ENCODE peak calls at places on chromosomes 11 and 22, in seven cellular contexts. Y, V, U, K, B, P and A are unnamed samples.

GRCh38 chr11:71282581-71283351 is 30.4 kb upstream of the SHANK2 start:
- DNase-seq in K (no peak), Y (peak), B (peak), P (no peak), V (no peak), U (no peak), A (peak)

GRCh38 chr11:17734418-17734911 is at the start of gene KCNC1:
- DNase-seq in V (peak), P (no peak), B (no peak), Y (no peak), U (peak), K (peak), A (peak)

GRCh38 chr11:128595221-128595620 is 7.9 kb upstream of the ETS1 start:
- DNase-seq in Y (no peak), B (no peak), P (no peak), K (no peak), U (no peak), V (no peak), A (no peak)

GRCh38 chr11:43245471-43245870 is 66.3 kb upstream of the API5 start:
- DNase-seq in U (no peak), B (no peak), V (no peak), P (no peak), Y (no peak), K (no peak), A (no peak)

GRCh38 chr11:122258446-122258994 is 142.5 kb upstream of the BLID start:
- DNase-seq in B (no peak), Y (no peak), V (no peak), K (no peak), U (no peak), P (no peak), A (no peak)

GRCh38 chr11:41320233-41320993 is 139.0 kb downstream of the LRRC4C start:
- DNase-seq in U (no peak), B (no peak), V (no peak), K (no peak), P (no peak), Y (no peak), A (no peak)

GRCh38 chr11:72831521-72832300 is 17.5 kb downstream of the ATG16L2 start:
- DNase-seq in P (no peak), U (peak), Y (peak), V (peak), K (peak), B (peak), A (peak)

GRCh38 chr11:832529-833113 is at the start of gene CD151:
- DNase-seq in Y (no peak), U (peak), K (peak), V (peak), P (no peak), B (no peak), A (peak)

GRCh38 chr11:1333091-1333772 is 23.8 kb upstream of the TOLLIP start:
- DNase-seq in U (no peak), Y (no peak), V (no peak), K (no peak), B (peak), P (no peak), A (no peak)

GRCh38 chr11:61596539-61596938 is 15.7 kb upstream of the SYT7 start:
- DNase-seq in K (no peak), P (no peak), B (no peak), V (no peak), Y (no peak), U (no peak), A (no peak)

GRCh38 chr11:121099885-121100284 is 1.2 kb upstream of the TECTA start:
- DNase-seq in U (no peak), Y (no peak), B (no peak), K (no peak), V (no peak), P (no peak), A (no peak)

GRCh38 chr11:14331476-14332136 is 27.4 kb downstream of the RRAS2 start:
- DNase-seq in B (no peak), P (no peak), U (no peak), K (no peak), Y (no peak), V (no peak), A (no peak)

GRCh38 chr11:5703741-5704536 is 14.3 kb downstream of the TRIM22 start:
- DNase-seq in V (no peak), K (no peak), P (no peak), Y (no peak), B (no peak), U (no peak), A (no peak)

GRCh38 chr22:34122064-34122463 is 201.8 kb upstream of the LARGE1 start:
- DNase-seq in V (no peak), P (no peak), Y (no peak), B (no peak), U (no peak), K (no peak), A (no peak)

GRCh38 chr11:64339754-64340408 is at the start of gene CCDC88B:
- DNase-seq in P (no peak), Y (no peak), K (no peak), U (no peak), B (no peak), V (no peak), A (no peak)

GRCh38 chr11:66238786-66239413 is 29.5 kb upstream of the RAB1B start:
- DNase-seq in U (no peak), Y (no peak), V (no peak), B (no peak), P (no peak), K (no peak), A (no peak)

DNA sequence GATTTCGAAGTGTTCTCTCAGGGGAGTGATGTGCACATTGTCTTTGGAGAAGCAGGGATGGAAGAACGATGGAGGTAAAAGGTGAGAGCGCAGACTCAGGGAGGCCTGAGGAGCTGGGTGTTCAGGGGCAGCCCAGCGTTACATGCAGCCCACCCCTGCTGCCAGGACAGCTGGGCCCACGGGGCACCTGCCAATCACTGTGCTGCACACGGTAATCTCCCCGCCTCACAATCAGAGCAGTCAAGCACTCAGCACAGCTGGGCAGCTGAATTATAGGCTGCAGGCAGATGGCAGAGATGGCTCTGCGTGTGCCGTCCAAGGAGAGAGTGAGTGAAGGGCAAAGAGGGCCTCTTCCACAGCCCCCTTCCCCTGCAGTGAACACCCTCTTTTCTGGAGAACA is 17.9 kb upstream of the HTR3A start:
- DNase-seq in B (no peak), K (no peak), U (no peak), V (no peak), P (no peak), Y (no peak), A (no peak)
- TF ChIP-seq JUND in B (no peak), K (no peak), U (no peak), V (no peak), P (no peak), Y (no peak), A (no peak)

GRCh38 chr22:23910496-23911190 is 16.5 kb downstream of the MIF start:
- DNase-seq in U (no peak), P (no peak), K (no peak), Y (no peak), V (no peak), B (no peak), A (no peak)
- TF ChIP-seq JUND in U (no peak), P (no peak), K (no peak), Y (no peak), V (no peak), B (no peak), A (no peak)

DNA sequence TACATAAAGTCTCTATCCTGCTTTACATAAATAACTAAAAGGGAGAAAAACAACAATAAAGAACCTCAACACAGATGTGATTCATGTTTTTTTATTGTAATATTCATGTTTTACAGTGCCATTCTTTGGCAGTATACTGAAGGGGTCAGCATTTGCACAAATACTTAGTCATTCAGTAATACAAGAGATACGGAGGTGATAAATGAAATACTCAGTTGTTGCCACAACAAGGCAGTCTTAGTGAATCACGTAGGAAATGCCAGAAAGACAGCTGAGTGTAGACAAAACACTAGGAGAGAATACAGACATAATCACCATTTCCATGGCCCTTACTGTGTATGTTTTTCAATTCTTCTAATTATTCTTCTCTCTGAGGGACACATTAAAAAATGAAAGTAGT is 910.4 kb downstream of the METTL15 start:
- DNase-seq in B (no peak), V (no peak), Y (no peak), U (no peak), P (no peak), K (no peak), A (no peak)
- TF ChIP-seq JUND in B (no peak), V (no peak), Y (no peak), U (peak), P (no peak), K (no peak), A (no peak)

GRCh38 chr11:116721983-116722382 is 50.8 kb downstream of the BUD13 start:
- DNase-seq in Y (no peak), P (no peak), K (no peak), B (no peak), V (no peak), U (no peak), A (no peak)

GRCh38 chr11:116727990-116728389 is 44.8 kb downstream of the BUD13 start:
- DNase-seq in V (no peak), B (no peak), K (no peak), U (no peak), Y (no peak), P (no peak), A (no peak)

GRCh38 chr11:116724813-116725212 is 48.0 kb downstream of the BUD13 start:
- DNase-seq in K (no peak), Y (no peak), V (no peak), U (no peak), P (no peak), B (no peak), A (no peak)

GRCh38 chr11:116723511-116723910 is 49.3 kb downstream of the BUD13 start:
- DNase-seq in K (no peak), P (no peak), U (no peak), V (no peak), B (no peak), Y (no peak), A (no peak)

DNA sequence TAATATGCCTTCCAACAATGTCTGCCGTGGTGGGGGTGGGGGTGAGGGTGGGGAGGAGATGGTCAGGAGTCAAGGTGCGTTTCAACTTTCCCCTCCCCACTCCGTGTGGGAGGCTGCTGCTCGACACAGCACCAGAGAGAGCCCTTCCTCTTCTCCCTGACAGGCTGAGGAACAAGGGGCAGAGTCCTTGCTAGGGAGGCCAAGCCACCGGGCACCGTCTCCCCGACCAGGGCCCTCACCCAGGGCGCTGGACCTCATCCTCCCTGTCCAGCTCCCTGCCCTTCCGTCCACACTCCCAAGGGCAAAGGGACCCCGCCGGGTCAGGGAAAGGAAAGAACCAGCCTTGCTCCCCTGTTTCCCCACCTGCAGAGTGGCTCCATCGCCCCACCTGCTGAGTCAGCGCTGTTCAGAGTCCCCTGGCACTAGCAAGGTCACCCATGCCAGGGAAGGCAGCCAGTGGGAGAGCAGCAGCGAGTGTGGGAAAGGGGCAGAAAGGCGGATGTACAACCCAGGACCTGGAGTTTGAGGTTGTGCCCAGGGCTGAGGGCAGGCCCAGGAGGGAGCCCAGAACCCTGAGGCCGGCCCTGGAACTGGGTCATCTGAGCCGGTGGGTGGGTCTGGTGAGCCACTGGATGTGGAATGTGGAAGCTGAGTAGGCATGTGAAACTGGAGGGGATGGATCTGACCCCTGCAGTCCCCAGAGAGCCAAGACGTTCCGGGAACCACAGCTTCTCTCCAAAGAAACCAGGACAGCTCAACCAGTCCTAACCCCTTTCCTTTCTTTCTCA is 47.2 kb downstream of the BUD13 start:
- DNase-seq in V (no peak), K (no peak), Y (no peak), B (no peak), P (no peak), U (no peak), A (no peak)
- TF ChIP-seq JUND in V (no peak), K (no peak), Y (no peak), B (no peak), P (no peak), U (no peak), A (no peak)